ENCODE peak calls at places on chromosomes 11 and 22, in six cellular contexts. C is NCI-H2171 treated with DMSO at 0.1 percent for 48 hours; W is WERI-Rb-1; X is psoas muscle; M is activated naive CD8-positive, alpha-beta T cell treated with anti-CD3 and anti-CD28 coated beads, Interleukin-2, amount 10 ng/mL, durations not matched to agents 7 days and 5 days; O is amygdala. Z is an unnamed sample.
A peak's percentile ranks its signal among the peaks of the same experiment; 100 is the strongest.

GRCh38 chr11:59102259-59102765 is 4.7 kb upstream of the FAM111B start:
- DNase-seq in C (no peak), W (no peak), X (peak; percentile 33), M (peak; percentile 68), O (peak; percentile 16), Z (peak; percentile 56)

GRCh38 chr11:70612459-70613141 is 214.3 kb downstream of the CTTN start:
- DNase-seq in C (no peak), W (no peak), X (no peak), M (no peak), O (no peak), Z (no peak)

GRCh38 chr11:121422675-121423074 is 29.4 kb upstream of the SORL1 start:
- DNase-seq in C (no peak), W (no peak), X (no peak), M (no peak), O (no peak), Z (no peak)

GRCh38 chr22:50696799-50697561 is 24.4 kb downstream of the SHANK3 start:
- DNase-seq in C (no peak), W (peak; percentile 22), X (peak; percentile 23), M (no peak), O (no peak), Z (peak; percentile 20)

GRCh38 chr11:1450958-1451710 is 35.4 kb downstream of the MOB2 start:
- DNase-seq in C (no peak), W (no peak), X (no peak), M (peak; percentile 47), O (no peak), Z (no peak)

GRCh38 chr22:35312198-35313059 is 12.7 kb downstream of the TOM1 start:
- DNase-seq in C (no peak), W (no peak), X (no peak), M (no peak), O (no peak), Z (peak; percentile 33)

GRCh38 chr22:41442240-41442792 is 4.3 kb downstream of the TOB2 start:
- DNase-seq in C (peak; percentile 65), W (peak; percentile 71), X (no peak), M (no peak), O (no peak), Z (no peak)

GRCh38 chr11:4095509-4096230 is 1.1 kb downstream of the RRM1 start:
- DNase-seq in C (no peak), W (no peak), X (no peak), M (no peak), O (no peak), Z (no peak)

GRCh38 chr11:132186699-132187098 is 816.3 kb downstream of the NTM start:
- DNase-seq in C (no peak), W (peak; percentile 15), X (no peak), M (no peak), O (no peak), Z (no peak)